ENCODE peak calls at places on chromosomes 12 and 14, in ten cellular contexts. One of them, this sample, is unnamed.

GRCh38 chr14:72947366-72948160 is 21.3 kb downstream of the DCAF4 start:
- DNase-seq in sigmoid colon: no peak
- DNase-seq in stimulated activated CD4-positive, alpha-beta T cell treated with anti-CD3 and anti-CD28 coated beads, Interleukin-12 subunit alpha, Interleukin-12 subunit beta, amount 100 ng/mL, for 48 hours: no peak
- DNase-seq in mesendoderm: no peak
- DNase-seq in AG20443: no peak
- DNase-seq in fibroblast of lung: peak; percentile 32
- DNase-seq in midbrain: no peak
- DNase-seq in EH: no peak
- DNase-seq in stimulated activated naive B cell treated with anti-CD40 and anti-IgM and Interleukin-4, amounts not matched to agents 10 μg/mL and 1 μg/mL and 100 μg/mL, for 72 hours: no peak
- DNase-seq in OCI-LY7: no peak
- DNase-seq in this sample: no peak

GRCh38 chr12:68482660-68483059 is 128.0 kb upstream of the RAP1B start:
- DNase-seq in midbrain: no peak
- DNase-seq in sigmoid colon: no peak
- DNase-seq in EH: no peak
- DNase-seq in fibroblast of lung: no peak
- DNase-seq in mesendoderm: no peak
- DNase-seq in OCI-LY7: no peak
- DNase-seq in stimulated activated naive B cell treated with anti-CD40 and anti-IgM and Interleukin-4, amounts not matched to agents 10 μg/mL and 1 μg/mL and 100 μg/mL, for 72 hours: no peak
- DNase-seq in AG20443: no peak
- DNase-seq in stimulated activated CD4-positive, alpha-beta T cell treated with anti-CD3 and anti-CD28 coated beads, Interleukin-12 subunit alpha, Interleukin-12 subunit beta, amount 100 ng/mL, for 48 hours: no peak
- DNase-seq in this sample: no peak

GRCh38 chr14:78254911-78255431 is 84.8 kb downstream of the NRXN3 start:
- DNase-seq in sigmoid colon: no peak
- DNase-seq in fibroblast of lung: peak; percentile 98
- DNase-seq in mesendoderm: no peak
- DNase-seq in EH: peak; percentile 29
- DNase-seq in stimulated activated CD4-positive, alpha-beta T cell treated with anti-CD3 and anti-CD28 coated beads, Interleukin-12 subunit alpha, Interleukin-12 subunit beta, amount 100 ng/mL, for 48 hours: peak; percentile 14
- DNase-seq in midbrain: no peak
- DNase-seq in OCI-LY7: no peak
- DNase-seq in AG20443: no peak
- DNase-seq in stimulated activated naive B cell treated with anti-CD40 and anti-IgM and Interleukin-4, amounts not matched to agents 10 μg/mL and 1 μg/mL and 100 μg/mL, for 72 hours: peak; percentile 9
- DNase-seq in this sample: peak; percentile 4

GRCh38 chr12:106192659-106193403 is 54.1 kb upstream of the NUAK1 start:
- DNase-seq in OCI-LY7: no peak
- DNase-seq in midbrain: no peak
- DNase-seq in AG20443: peak; percentile 25
- DNase-seq in stimulated activated naive B cell treated with anti-CD40 and anti-IgM and Interleukin-4, amounts not matched to agents 10 μg/mL and 1 μg/mL and 100 μg/mL, for 72 hours: no peak
- DNase-seq in EH: peak; percentile 36
- DNase-seq in mesendoderm: no peak
- DNase-seq in stimulated activated CD4-positive, alpha-beta T cell treated with anti-CD3 and anti-CD28 coated beads, Interleukin-12 subunit alpha, Interleukin-12 subunit beta, amount 100 ng/mL, for 48 hours: no peak
- DNase-seq in sigmoid colon: no peak
- DNase-seq in fibroblast of lung: no peak
- DNase-seq in this sample: no peak

GRCh38 chr14:26702721-26703250 is 105.0 kb upstream of the NOVA1 start:
- DNase-seq in EH: no peak
- DNase-seq in mesendoderm: peak; percentile 1
- DNase-seq in sigmoid colon: no peak
- DNase-seq in AG20443: no peak
- DNase-seq in stimulated activated CD4-positive, alpha-beta T cell treated with anti-CD3 and anti-CD28 coated beads, Interleukin-12 subunit alpha, Interleukin-12 subunit beta, amount 100 ng/mL, for 48 hours: no peak
- DNase-seq in midbrain: no peak
- DNase-seq in fibroblast of lung: peak; percentile 27
- DNase-seq in OCI-LY7: no peak
- DNase-seq in stimulated activated naive B cell treated with anti-CD40 and anti-IgM and Interleukin-4, amounts not matched to agents 10 μg/mL and 1 μg/mL and 100 μg/mL, for 72 hours: no peak
- DNase-seq in this sample: peak; percentile 48

GRCh38 chr12:57893460-57894353 is 47.2 kb upstream of the CTDSP2 start:
- DNase-seq in AG20443: peak; percentile 79
- DNase-seq in stimulated activated CD4-positive, alpha-beta T cell treated with anti-CD3 and anti-CD28 coated beads, Interleukin-12 subunit alpha, Interleukin-12 subunit beta, amount 100 ng/mL, for 48 hours: no peak
- DNase-seq in EH: peak; percentile 92
- DNase-seq in stimulated activated naive B cell treated with anti-CD40 and anti-IgM and Interleukin-4, amounts not matched to agents 10 μg/mL and 1 μg/mL and 100 μg/mL, for 72 hours: no peak
- DNase-seq in midbrain: peak; percentile 90
- DNase-seq in OCI-LY7: no peak
- DNase-seq in fibroblast of lung: peak; percentile 84
- DNase-seq in sigmoid colon: peak; percentile 100
- DNase-seq in mesendoderm: peak; percentile 59
- DNase-seq in this sample: peak; percentile 88

GRCh38 chr14:101876539-101876938 is 87.8 kb upstream of the DYNC1H1 start:
- DNase-seq in OCI-LY7: peak; percentile 97
- DNase-seq in stimulated activated CD4-positive, alpha-beta T cell treated with anti-CD3 and anti-CD28 coated beads, Interleukin-12 subunit alpha, Interleukin-12 subunit beta, amount 100 ng/mL, for 48 hours: peak; percentile 57
- DNase-seq in EH: peak; percentile 35
- DNase-seq in fibroblast of lung: peak; percentile 7
- DNase-seq in stimulated activated naive B cell treated with anti-CD40 and anti-IgM and Interleukin-4, amounts not matched to agents 10 μg/mL and 1 μg/mL and 100 μg/mL, for 72 hours: peak; percentile 84
- DNase-seq in midbrain: no peak
- DNase-seq in AG20443: peak; percentile 33
- DNase-seq in sigmoid colon: peak; percentile 95
- DNase-seq in mesendoderm: no peak
- DNase-seq in this sample: peak; percentile 44

GRCh38 chr12:81303935-81304334 is 226.1 kb downstream of the ACSS3 start:
- DNase-seq in fibroblast of lung: no peak
- DNase-seq in midbrain: no peak
- DNase-seq in EH: no peak
- DNase-seq in sigmoid colon: no peak
- DNase-seq in stimulated activated CD4-positive, alpha-beta T cell treated with anti-CD3 and anti-CD28 coated beads, Interleukin-12 subunit alpha, Interleukin-12 subunit beta, amount 100 ng/mL, for 48 hours: no peak
- DNase-seq in AG20443: no peak
- DNase-seq in stimulated activated naive B cell treated with anti-CD40 and anti-IgM and Interleukin-4, amounts not matched to agents 10 μg/mL and 1 μg/mL and 100 μg/mL, for 72 hours: no peak
- DNase-seq in mesendoderm: no peak
- DNase-seq in OCI-LY7: no peak
- DNase-seq in this sample: no peak

GRCh38 chr14:100076630-100077029 is 11.4 kb downstream of the EVL start:
- DNase-seq in AG20443: peak; percentile 82
- DNase-seq in stimulated activated CD4-positive, alpha-beta T cell treated with anti-CD3 and anti-CD28 coated beads, Interleukin-12 subunit alpha, Interleukin-12 subunit beta, amount 100 ng/mL, for 48 hours: no peak
- DNase-seq in mesendoderm: no peak
- DNase-seq in sigmoid colon: peak; percentile 82
- DNase-seq in EH: peak; percentile 77
- DNase-seq in stimulated activated naive B cell treated with anti-CD40 and anti-IgM and Interleukin-4, amounts not matched to agents 10 μg/mL and 1 μg/mL and 100 μg/mL, for 72 hours: no peak
- DNase-seq in fibroblast of lung: peak; percentile 63
- DNase-seq in midbrain: no peak
- DNase-seq in OCI-LY7: no peak
- DNase-seq in this sample: peak; percentile 83

GRCh38 chr12:132180648-132181546 is 36.6 kb downstream of the NOC4L start:
- DNase-seq in AG20443: no peak
- DNase-seq in mesendoderm: no peak
- DNase-seq in stimulated activated CD4-positive, alpha-beta T cell treated with anti-CD3 and anti-CD28 coated beads, Interleukin-12 subunit alpha, Interleukin-12 subunit beta, amount 100 ng/mL, for 48 hours: no peak
- DNase-seq in EH: no peak
- DNase-seq in OCI-LY7: no peak
- DNase-seq in fibroblast of lung: no peak
- DNase-seq in midbrain: no peak
- DNase-seq in sigmoid colon: no peak
- DNase-seq in stimulated activated naive B cell treated with anti-CD40 and anti-IgM and Interleukin-4, amounts not matched to agents 10 μg/mL and 1 μg/mL and 100 μg/mL, for 72 hours: no peak
- DNase-seq in this sample: no peak

GRCh38 chr12:15592934-15593333 is 196.3 kb downstream of the EPS8 start:
- DNase-seq in OCI-LY7: no peak
- DNase-seq in stimulated activated CD4-positive, alpha-beta T cell treated with anti-CD3 and anti-CD28 coated beads, Interleukin-12 subunit alpha, Interleukin-12 subunit beta, amount 100 ng/mL, for 48 hours: no peak
- DNase-seq in sigmoid colon: no peak
- DNase-seq in midbrain: no peak
- DNase-seq in mesendoderm: peak; percentile 72
- DNase-seq in EH: no peak
- DNase-seq in fibroblast of lung: no peak
- DNase-seq in stimulated activated naive B cell treated with anti-CD40 and anti-IgM and Interleukin-4, amounts not matched to agents 10 μg/mL and 1 μg/mL and 100 μg/mL, for 72 hours: no peak
- DNase-seq in AG20443: no peak
- DNase-seq in this sample: peak; percentile 32

GRCh38 chr12:26523708-26524150 is 309.3 kb downstream of the ITPR2 start:
- DNase-seq in midbrain: peak; percentile 94
- DNase-seq in fibroblast of lung: peak; percentile 93
- DNase-seq in sigmoid colon: peak; percentile 97
- DNase-seq in mesendoderm: peak; percentile 33
- DNase-seq in stimulated activated CD4-positive, alpha-beta T cell treated with anti-CD3 and anti-CD28 coated beads, Interleukin-12 subunit alpha, Interleukin-12 subunit beta, amount 100 ng/mL, for 48 hours: no peak
- DNase-seq in OCI-LY7: no peak
- DNase-seq in AG20443: peak; percentile 92
- DNase-seq in EH: peak; percentile 88
- DNase-seq in stimulated activated naive B cell treated with anti-CD40 and anti-IgM and Interleukin-4, amounts not matched to agents 10 μg/mL and 1 μg/mL and 100 μg/mL, for 72 hours: no peak
- DNase-seq in this sample: peak; percentile 98

GRCh38 chr12:5432011-5432400 is at the start of gene NTF3:
- DNase-seq in mesendoderm: peak; percentile 61
- DNase-seq in EH: peak; percentile 65
- DNase-seq in sigmoid colon: no peak
- DNase-seq in stimulated activated naive B cell treated with anti-CD40 and anti-IgM and Interleukin-4, amounts not matched to agents 10 μg/mL and 1 μg/mL and 100 μg/mL, for 72 hours: no peak
- DNase-seq in AG20443: peak; percentile 88
- DNase-seq in OCI-LY7: peak; percentile 82
- DNase-seq in midbrain: no peak
- DNase-seq in stimulated activated CD4-positive, alpha-beta T cell treated with anti-CD3 and anti-CD28 coated beads, Interleukin-12 subunit alpha, Interleukin-12 subunit beta, amount 100 ng/mL, for 48 hours: no peak
- DNase-seq in fibroblast of lung: peak; percentile 43
- DNase-seq in this sample: peak; percentile 19

GRCh38 chr12:16473610-16474326 is 126.3 kb downstream of the MGST1 start:
- DNase-seq in EH: no peak
- DNase-seq in midbrain: no peak
- DNase-seq in AG20443: peak; percentile 13
- DNase-seq in fibroblast of lung: peak; percentile 18
- DNase-seq in mesendoderm: no peak
- DNase-seq in sigmoid colon: no peak
- DNase-seq in OCI-LY7: no peak
- DNase-seq in stimulated activated naive B cell treated with anti-CD40 and anti-IgM and Interleukin-4, amounts not matched to agents 10 μg/mL and 1 μg/mL and 100 μg/mL, for 72 hours: no peak
- DNase-seq in stimulated activated CD4-positive, alpha-beta T cell treated with anti-CD3 and anti-CD28 coated beads, Interleukin-12 subunit alpha, Interleukin-12 subunit beta, amount 100 ng/mL, for 48 hours: no peak
- DNase-seq in this sample: peak; percentile 68

GRCh38 chr14:50823763-50824636 is 7.0 kb downstream of the NIN start:
- DNase-seq in EH: no peak
- DNase-seq in fibroblast of lung: peak; percentile 39
- DNase-seq in AG20443: no peak
- DNase-seq in OCI-LY7: peak; percentile 50
- DNase-seq in stimulated activated CD4-positive, alpha-beta T cell treated with anti-CD3 and anti-CD28 coated beads, Interleukin-12 subunit alpha, Interleukin-12 subunit beta, amount 100 ng/mL, for 48 hours: no peak
- DNase-seq in mesendoderm: peak; percentile 55
- DNase-seq in midbrain: no peak
- DNase-seq in stimulated activated naive B cell treated with anti-CD40 and anti-IgM and Interleukin-4, amounts not matched to agents 10 μg/mL and 1 μg/mL and 100 μg/mL, for 72 hours: peak; percentile 51
- DNase-seq in sigmoid colon: no peak
- DNase-seq in this sample: peak; percentile 31

GRCh38 chr14:78752789-78753188 is 582.6 kb downstream of the NRXN3 start:
- DNase-seq in stimulated activated CD4-positive, alpha-beta T cell treated with anti-CD3 and anti-CD28 coated beads, Interleukin-12 subunit alpha, Interleukin-12 subunit beta, amount 100 ng/mL, for 48 hours: no peak
- DNase-seq in mesendoderm: no peak
- DNase-seq in midbrain: no peak
- DNase-seq in stimulated activated naive B cell treated with anti-CD40 and anti-IgM and Interleukin-4, amounts not matched to agents 10 μg/mL and 1 μg/mL and 100 μg/mL, for 72 hours: no peak
- DNase-seq in fibroblast of lung: peak; percentile 43
- DNase-seq in OCI-LY7: no peak
- DNase-seq in EH: no peak
- DNase-seq in AG20443: no peak
- DNase-seq in sigmoid colon: no peak
- DNase-seq in this sample: no peak

GRCh38 chr12:28963554-28963953 is 185.5 kb upstream of the FAR2 start:
- DNase-seq in OCI-LY7: peak; percentile 11
- DNase-seq in mesendoderm: peak; percentile 63
- DNase-seq in fibroblast of lung: peak; percentile 45
- DNase-seq in EH: peak; percentile 51
- DNase-seq in sigmoid colon: no peak
- DNase-seq in AG20443: peak; percentile 27
- DNase-seq in stimulated activated naive B cell treated with anti-CD40 and anti-IgM and Interleukin-4, amounts not matched to agents 10 μg/mL and 1 μg/mL and 100 μg/mL, for 72 hours: no peak
- DNase-seq in stimulated activated CD4-positive, alpha-beta T cell treated with anti-CD3 and anti-CD28 coated beads, Interleukin-12 subunit alpha, Interleukin-12 subunit beta, amount 100 ng/mL, for 48 hours: no peak
- DNase-seq in midbrain: no peak
- DNase-seq in this sample: peak; percentile 68

GRCh38 chr14:51653855-51654548 is 2.3 kb downstream of the FRMD6 start:
- DNase-seq in AG20443: no peak
- DNase-seq in OCI-LY7: no peak
- DNase-seq in fibroblast of lung: peak; percentile 42
- DNase-seq in sigmoid colon: no peak
- DNase-seq in midbrain: no peak
- DNase-seq in mesendoderm: no peak
- DNase-seq in stimulated activated naive B cell treated with anti-CD40 and anti-IgM and Interleukin-4, amounts not matched to agents 10 μg/mL and 1 μg/mL and 100 μg/mL, for 72 hours: no peak
- DNase-seq in EH: no peak
- DNase-seq in stimulated activated CD4-positive, alpha-beta T cell treated with anti-CD3 and anti-CD28 coated beads, Interleukin-12 subunit alpha, Interleukin-12 subunit beta, amount 100 ng/mL, for 48 hours: no peak
- DNase-seq in this sample: no peak

GRCh38 chr14:20631821-20632389 is 9.6 kb downstream of the OR6S1 start:
- DNase-seq in AG20443: peak; percentile 70
- DNase-seq in EH: peak; percentile 69
- DNase-seq in midbrain: peak; percentile 21
- DNase-seq in mesendoderm: peak; percentile 86
- DNase-seq in stimulated activated CD4-positive, alpha-beta T cell treated with anti-CD3 and anti-CD28 coated beads, Interleukin-12 subunit alpha, Interleukin-12 subunit beta, amount 100 ng/mL, for 48 hours: no peak
- DNase-seq in OCI-LY7: no peak
- DNase-seq in stimulated activated naive B cell treated with anti-CD40 and anti-IgM and Interleukin-4, amounts not matched to agents 10 μg/mL and 1 μg/mL and 100 μg/mL, for 72 hours: no peak
- DNase-seq in sigmoid colon: peak; percentile 84
- DNase-seq in fibroblast of lung: peak; percentile 49
- DNase-seq in this sample: peak; percentile 75

GRCh38 chr12:94560416-94561221 is 89.7 kb downstream of the TMCC3 start:
- DNase-seq in sigmoid colon: no peak
- DNase-seq in mesendoderm: peak; percentile 81
- DNase-seq in midbrain: peak; percentile 33
- DNase-seq in OCI-LY7: peak; percentile 62
- DNase-seq in stimulated activated CD4-positive, alpha-beta T cell treated with anti-CD3 and anti-CD28 coated beads, Interleukin-12 subunit alpha, Interleukin-12 subunit beta, amount 100 ng/mL, for 48 hours: peak; percentile 9
- DNase-seq in fibroblast of lung: peak; percentile 85
- DNase-seq in stimulated activated naive B cell treated with anti-CD40 and anti-IgM and Interleukin-4, amounts not matched to agents 10 μg/mL and 1 μg/mL and 100 μg/mL, for 72 hours: peak; percentile 20
- DNase-seq in AG20443: no peak
- DNase-seq in EH: peak; percentile 3
- DNase-seq in this sample: peak; percentile 84

This sample was measured in iris pigment epithelial cell.